ENCODE peak calls at places on chromosomes 3 and 15, in four cellular contexts. One of them, this sample, is unnamed. For H3K4me1, the result is how much of the 10 kb centered on the place peaks cover.

GRCh38 chr15:38145671-38146111 is 106.9 kb upstream of the SPRED1 start:
- DNase-seq in IMR-90: no peak
- DNase-seq in uterus: no peak
- DNase-seq in prostate gland: no peak
- DNase-seq in this sample: no peak

GRCh38 chr3:15361494-15362214 is 29.3 kb upstream of the SH3BP5 start:
- DNase-seq in IMR-90: peak
- DNase-seq in uterus: peak
- DNase-seq in prostate gland: no peak
- DNase-seq in this sample: no peak

GRCh38 chr15:82569834-82570233 is 29.6 kb upstream of the RPS17 start:
- DNase-seq in IMR-90: no peak
- DNase-seq in uterus: no peak
- DNase-seq in prostate gland: no peak
- DNase-seq in this sample: no peak

GRCh38 chr3:42014949-42015533 is 53.1 kb upstream of the ULK4 start:
- DNase-seq in IMR-90: no peak
- DNase-seq in uterus: peak
- DNase-seq in prostate gland: no peak
- DNase-seq in this sample: peak

GRCh38 chr3:138803006-138803653 is 31.6 kb downstream of the PIK3CB start:
- DNase-seq in IMR-90: peak
- DNase-seq in uterus: no peak
- DNase-seq in prostate gland: no peak
- DNase-seq in this sample: no peak

GRCh38 chr15:81339321-81339720 is 15.4 kb upstream of the STARD5 start:
- DNase-seq in IMR-90: no peak
- DNase-seq in uterus: no peak
- DNase-seq in prostate gland: no peak
- DNase-seq in this sample: no peak

GRCh38 chr15:89401636-89402252 is 67.1 kb upstream of the POLG start:
- DNase-seq in IMR-90: peak
- DNase-seq in uterus: no peak
- DNase-seq in prostate gland: no peak
- DNase-seq in this sample: no peak

GRCh38 chr3:30548605-30549004 is 57.8 kb upstream of the TGFBR2 start:
- DNase-seq in IMR-90: no peak
- DNase-seq in uterus: no peak
- DNase-seq in prostate gland: no peak
- DNase-seq in this sample: peak

GRCh38 chr3:24686764-24687163 is 192.1 kb upstream of the THRB start:
- DNase-seq in IMR-90: peak
- DNase-seq in uterus: no peak
- DNase-seq in prostate gland: no peak
- DNase-seq in this sample: no peak

GRCh38 chr3:18575573-18575972 is 150.4 kb upstream of the SATB1 start:
- DNase-seq in IMR-90: no peak
- DNase-seq in uterus: no peak
- DNase-seq in prostate gland: no peak
- DNase-seq in this sample: no peak

GRCh38 chr3:49616491-49616941 is 57.6 kb upstream of the APEH start:
- DNase-seq in IMR-90: peak
- DNase-seq in uterus: no peak
- DNase-seq in prostate gland: no peak
- DNase-seq in this sample: no peak

GRCh38 chr3:55624238-55624637 is 137.1 kb upstream of the WNT5A start:
- DNase-seq in IMR-90: peak
- DNase-seq in uterus: no peak
- DNase-seq in prostate gland: no peak
- DNase-seq in this sample: no peak

GRCh38 chr15:45588199-45588910 is 1.2 kb downstream of the BLOC1S6 start:
- DNase-seq in IMR-90: peak
- DNase-seq in uterus: no peak
- DNase-seq in prostate gland: no peak
- DNase-seq in this sample: no peak

GRCh38 chr3:56131976-56132590 is 336.2 kb downstream of the ERC2 start:
- DNase-seq in IMR-90: peak
- DNase-seq in uterus: peak
- DNase-seq in prostate gland: no peak
- DNase-seq in this sample: no peak

GRCh38 chr15:63973212-63974009 is 72.9 kb downstream of the DAPK2 start:
- DNase-seq in IMR-90: peak
- DNase-seq in uterus: no peak
- DNase-seq in prostate gland: no peak
- DNase-seq in this sample: no peak

GRCh38 chr3:31959951-31960792 is 20.9 kb downstream of the OSBPL10 start:
- DNase-seq in IMR-90: peak
- DNase-seq in uterus: no peak
- DNase-seq in prostate gland: no peak
- DNase-seq in this sample: no peak

GRCh38 chr3:13021141-13021933 is 51.9 kb downstream of the IQSEC1 start:
- DNase-seq in IMR-90: no peak
- DNase-seq in uterus: no peak
- DNase-seq in prostate gland: no peak
- DNase-seq in this sample: no peak

GRCh38 chr3:69288161-69288895 is 97.6 kb downstream of the FRMD4B start:
- DNase-seq in IMR-90: no peak
- DNase-seq in uterus: no peak
- DNase-seq in prostate gland: no peak
- DNase-seq in this sample: no peak

GRCh38 chr3:169790687-169791429 is 17.7 kb downstream of the MYNN start:
- DNase-seq in IMR-90: peak
- DNase-seq in uterus: no peak
- DNase-seq in prostate gland: no peak
- DNase-seq in this sample: no peak

DNA sequence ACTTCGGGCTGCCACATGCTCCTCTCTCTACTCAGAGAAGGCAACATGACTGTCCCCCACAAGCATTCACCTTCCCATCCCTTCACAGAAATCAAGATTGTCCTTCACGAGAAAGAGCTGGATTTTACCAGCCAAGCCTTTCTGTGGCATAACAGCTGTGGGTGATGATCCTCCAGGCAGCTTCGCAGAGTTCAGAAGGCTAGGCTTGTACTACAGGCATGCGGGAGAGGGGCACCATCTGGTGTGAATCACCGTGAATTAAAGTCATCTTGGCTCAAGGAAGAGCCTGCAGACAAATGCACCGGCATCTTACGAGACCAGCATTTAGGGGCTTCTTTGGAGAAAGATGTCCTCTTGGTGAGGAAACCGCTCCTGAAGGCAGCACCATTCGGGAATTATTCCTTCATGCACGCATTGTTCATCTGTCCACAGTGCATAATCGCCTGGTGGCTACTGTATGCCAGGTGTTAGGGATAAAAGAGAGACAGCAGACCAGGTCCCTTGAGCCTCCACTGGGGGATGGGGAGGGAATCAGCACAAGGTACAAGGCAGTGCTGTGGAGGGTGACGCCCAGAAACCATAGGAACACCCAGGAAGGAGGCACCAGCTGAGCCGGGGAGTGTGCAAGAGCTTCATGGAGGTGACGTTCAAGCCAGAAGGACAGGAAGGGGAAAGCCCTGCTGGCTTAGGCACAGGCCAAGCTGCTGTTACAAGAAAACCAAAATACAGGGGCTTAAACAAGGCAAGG is 108.6 kb downstream of the TMEM266 start:
- DNase-seq in IMR-90: no peak
- DNase-seq in uterus: no peak
- DNase-seq in prostate gland: no peak
- DNase-seq in this sample: no peak
- H3K27ac ChIP-seq in IMR-90: no peak
- H3K27ac ChIP-seq in uterus: no peak
- H3K27ac ChIP-seq in prostate gland: no peak
- H3K27ac ChIP-seq in this sample: no peak

GRCh38 chr3:178536271-178537079 is at the start of gene KCNMB2:
- DNase-seq in IMR-90: no peak
- DNase-seq in uterus: no peak
- DNase-seq in prostate gland: no peak
- DNase-seq in this sample: no peak

GRCh38 chr3:178540184-178540583 is 3.9 kb downstream of the KCNMB2 start:
- DNase-seq in IMR-90: no peak
- DNase-seq in uterus: no peak
- DNase-seq in prostate gland: no peak
- DNase-seq in this sample: no peak

GRCh38 chr3:178532414-178532813 is 3.8 kb upstream of the KCNMB2 start:
- DNase-seq in IMR-90: no peak
- DNase-seq in uterus: no peak
- DNase-seq in prostate gland: no peak
- DNase-seq in this sample: no peak

GRCh38 chr3:178538065-178538464 is 1.8 kb downstream of the KCNMB2 start:
- DNase-seq in IMR-90: no peak
- DNase-seq in uterus: no peak
- DNase-seq in prostate gland: no peak
- DNase-seq in this sample: no peak

GRCh38 chr3:178537123-178537754 is 1.0 kb downstream of the KCNMB2 start:
- DNase-seq in IMR-90: no peak
- DNase-seq in uterus: no peak
- DNase-seq in prostate gland: no peak
- DNase-seq in this sample: no peak
- H3K4me1 ChIP-seq in IMR-90: under half
- H3K4me1 ChIP-seq in uterus: under half
- H3K4me1 ChIP-seq in prostate gland: under half
- H3K4me1 ChIP-seq in this sample: under half

GRCh38 chr3:101573449-101574387 is at the start of gene PCNP:
- DNase-seq in IMR-90: peak
- DNase-seq in uterus: peak
- DNase-seq in prostate gland: peak
- DNase-seq in this sample: peak
- TF ChIP-seq POLR2A in IMR-90: peak
- TF ChIP-seq POLR2A in uterus: peak
- TF ChIP-seq POLR2A in prostate gland: peak
- TF ChIP-seq POLR2A in this sample: peak

DNA sequence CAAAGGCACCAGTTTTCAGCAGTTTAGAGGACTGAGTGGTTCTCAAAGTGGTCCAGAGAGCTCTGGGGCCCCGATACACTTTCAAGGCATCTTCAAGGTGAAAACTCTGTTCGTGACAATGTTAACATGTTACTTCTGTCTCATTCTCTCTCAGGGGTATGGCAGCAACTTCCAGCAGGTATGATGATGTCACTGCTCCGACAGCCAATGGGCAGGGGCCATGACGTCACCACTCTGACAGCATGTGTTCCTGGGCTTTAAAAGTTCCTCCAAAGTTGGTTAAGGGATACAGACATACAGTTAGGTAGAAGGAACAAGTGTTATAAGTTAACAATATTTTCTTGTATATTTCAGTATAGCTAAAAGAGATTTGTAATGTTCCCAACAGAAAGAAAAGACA is 87.8 kb downstream of the KLF15 start:
- DNase-seq in IMR-90: peak
- DNase-seq in uterus: no peak
- DNase-seq in prostate gland: no peak
- DNase-seq in this sample: peak
- H3K27ac ChIP-seq in IMR-90: no peak
- H3K27ac ChIP-seq in uterus: peak
- H3K27ac ChIP-seq in prostate gland: peak
- H3K27ac ChIP-seq in this sample: peak

DNA sequence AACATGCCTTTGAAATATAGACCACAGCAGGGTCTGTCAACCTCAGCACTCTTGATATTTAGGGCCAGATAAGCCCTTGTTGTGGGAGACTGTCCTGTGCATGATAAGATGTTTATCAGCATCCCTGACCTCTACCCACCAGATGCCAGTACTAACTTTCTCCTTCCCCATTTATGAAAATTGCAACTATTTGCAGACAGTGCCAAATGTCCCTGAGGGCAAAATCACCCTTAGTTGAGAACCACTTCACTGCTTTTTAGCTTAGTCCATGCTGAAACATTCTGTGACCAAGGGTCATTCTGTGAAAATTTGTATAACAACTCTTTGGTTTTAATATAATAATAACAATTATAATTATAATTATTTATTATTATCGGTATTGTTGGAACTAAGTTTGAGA is 1032.4 kb downstream of the MCTP2 start:
- DNase-seq in IMR-90: no peak
- DNase-seq in uterus: no peak
- DNase-seq in prostate gland: no peak
- DNase-seq in this sample: no peak
- H3K4me1 ChIP-seq in IMR-90: under half
- H3K4me1 ChIP-seq in uterus: under half
- H3K4me1 ChIP-seq in prostate gland: under half
- H3K4me1 ChIP-seq in this sample: under half

GRCh38 chr3:155854147-155854940 is at the start of gene SLC33A1:
- DNase-seq in IMR-90: peak
- DNase-seq in uterus: peak
- DNase-seq in prostate gland: peak
- DNase-seq in this sample: peak
- TF ChIP-seq POLR2A in IMR-90: peak
- TF ChIP-seq POLR2A in uterus: peak
- TF ChIP-seq POLR2A in prostate gland: peak
- TF ChIP-seq POLR2A in this sample: no peak

GRCh38 chr15:71716990-71717389 is 93.4 kb upstream of the NR2E3 start:
- DNase-seq in IMR-90: peak
- DNase-seq in uterus: no peak
- DNase-seq in prostate gland: no peak
- DNase-seq in this sample: no peak
- H3K27ac ChIP-seq in IMR-90: peak
- H3K27ac ChIP-seq in uterus: peak
- H3K27ac ChIP-seq in prostate gland: no peak
- H3K27ac ChIP-seq in this sample: no peak

GRCh38 chr3:16992198-16992597 is 107.4 kb downstream of the PLCL2 start:
- DNase-seq in IMR-90: no peak
- DNase-seq in uterus: no peak
- DNase-seq in prostate gland: no peak
- DNase-seq in this sample: no peak

GRCh38 chr3:16982439-16982838 is 97.7 kb downstream of the PLCL2 start:
- DNase-seq in IMR-90: no peak
- DNase-seq in uterus: no peak
- DNase-seq in prostate gland: no peak
- DNase-seq in this sample: no peak

GRCh38 chr3:16990163-16990562 is 105.4 kb downstream of the PLCL2 start:
- DNase-seq in IMR-90: no peak
- DNase-seq in uterus: no peak
- DNase-seq in prostate gland: no peak
- DNase-seq in this sample: no peak

GRCh38 chr3:16985608-16986007 is 100.9 kb downstream of the PLCL2 start:
- DNase-seq in IMR-90: no peak
- DNase-seq in uterus: no peak
- DNase-seq in prostate gland: no peak
- DNase-seq in this sample: no peak

GRCh38 chr3:16987141-16987540 is 102.4 kb downstream of the PLCL2 start:
- DNase-seq in IMR-90: no peak
- DNase-seq in uterus: no peak
- DNase-seq in prostate gland: no peak
- DNase-seq in this sample: no peak
- H3K4me1 ChIP-seq in IMR-90: under half
- H3K4me1 ChIP-seq in uterus: under half
- H3K4me1 ChIP-seq in prostate gland: under half
- H3K4me1 ChIP-seq in this sample: under half